ENCODE peak calls at places on chromosomes 16 and 17, in five cellular contexts. X is mucosa of descending colon, N is adrenal gland, D is cardiac muscle cell, L is AG04449. S is an unnamed sample.

GRCh38 chr17:37134050-37134449 is 185.3 kb downstream of the AATF start:
- DNase-seq in X (no peak), N (no peak), D (no peak), L (no peak), S (no peak)

GRCh38 chr16:87180069-87180468 is 137.1 kb downstream of the C16orf95 start:
- DNase-seq in X (no peak), N (no peak), D (no peak), L (no peak), S (no peak)

GRCh38 chr17:61406871-61407210 is 7.2 kb downstream of the TBX2 start:
- DNase-seq in X (no peak), N (peak), D (no peak), L (no peak), S (no peak)

GRCh38 chr16:56885446-56886162 is 20.6 kb downstream of the SLC12A3 start:
- DNase-seq in X (no peak), N (no peak), D (no peak), L (no peak), S (no peak)

GRCh38 chr17:51188321-51188853 is 22.2 kb downstream of the NME2 start:
- DNase-seq in X (no peak), N (no peak), D (no peak), L (no peak), S (no peak)

GRCh38 chr17:39653316-39653661 is 11.9 kb upstream of the TCAP start:
- DNase-seq in X (no peak), N (no peak), D (no peak), L (no peak), S (no peak)

GRCh38 chr16:84600343-84601229 is 17.3 kb downstream of the COTL1 start:
- DNase-seq in X (no peak), N (no peak), D (peak), L (no peak), S (no peak)

GRCh38 chr16:74713876-74714275 is 13.2 kb upstream of the MLKL start:
- DNase-seq in X (no peak), N (no peak), D (no peak), L (no peak), S (no peak)

GRCh38 chr16:89678258-89678657 is 8.2 kb upstream of the CDK10 start:
- DNase-seq in X (no peak), N (no peak), D (no peak), L (no peak), S (no peak)

GRCh38 chr16:79431923-79432322 is 168.6 kb downstream of the MAF start:
- DNase-seq in X (no peak), N (no peak), D (no peak), L (no peak), S (no peak)

GRCh38 chr16:1579214-1579613 is 32.7 kb downstream of the IFT140 start:
- DNase-seq in X (no peak), N (no peak), D (no peak), L (no peak), S (no peak)

GRCh38 chr17:42387221-42387657 is 1.0 kb downstream of the STAT3 start:
- DNase-seq in X (no peak), N (no peak), D (peak), L (no peak), S (no peak)

GRCh38 chr17:2374549-2375285 is 26.1 kb downstream of the MNT start:
- DNase-seq in X (no peak), N (no peak), D (no peak), L (no peak), S (no peak)
- H3K4me3 ChIP-seq in X (no peak), N (no peak), D (no peak), L (no peak), S (no peak)

GRCh38 chr17:75489511-75489955 is 25.8 kb downstream of the CASKIN2 start:
- DNase-seq in X (no peak), N (no peak), D (no peak), L (no peak), S (no peak)
- TF ChIP-seq CTCF in X (no peak), N (no peak), D (no peak), L (no peak), S (no peak)

DNA sequence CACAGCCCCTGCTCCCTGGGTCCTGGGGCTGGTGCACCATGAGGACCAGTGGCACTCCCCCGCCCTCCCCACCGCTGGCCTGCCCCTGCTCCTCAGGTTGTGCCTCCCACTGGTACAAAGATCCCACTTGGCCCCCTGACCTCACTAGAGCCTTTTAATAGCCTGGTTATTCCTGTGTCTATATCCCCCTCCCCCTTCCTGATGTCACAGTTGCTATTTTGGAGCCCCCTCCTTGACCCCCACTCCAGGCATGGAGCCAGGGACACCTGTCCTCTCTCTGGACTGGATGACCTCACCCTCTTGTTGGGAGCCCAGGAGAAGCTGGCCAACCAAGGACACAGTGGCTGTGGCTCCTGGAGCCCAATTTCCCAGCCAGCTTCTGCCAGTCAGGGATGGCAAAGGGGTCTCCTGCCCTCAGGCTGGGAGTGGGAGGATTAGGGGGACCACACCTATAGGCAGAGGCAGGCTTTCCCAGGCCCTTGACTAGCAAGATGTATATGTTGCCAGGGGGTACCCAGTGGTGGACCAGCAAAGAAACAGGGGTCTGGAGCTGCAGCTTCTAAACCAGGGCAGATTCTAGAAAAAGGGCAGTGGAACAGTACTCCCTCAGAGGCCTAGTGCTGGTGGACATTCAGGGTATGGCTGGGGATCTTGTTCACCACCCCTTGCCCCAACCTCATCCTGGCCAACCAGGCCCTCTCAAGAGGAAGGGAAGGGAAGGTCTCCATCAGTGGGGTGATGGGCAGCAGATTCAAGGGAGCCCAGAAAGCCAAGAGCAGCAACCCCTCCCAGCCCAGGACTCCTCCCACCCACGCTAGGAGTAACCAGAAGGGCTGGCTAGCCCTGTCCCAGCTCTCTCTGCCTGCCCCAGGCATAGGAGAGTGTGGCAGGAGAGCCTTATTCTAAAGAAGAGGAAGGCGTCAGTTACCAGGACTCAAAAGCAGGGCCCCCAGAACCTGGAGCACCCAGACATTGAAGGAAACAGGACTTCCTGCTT is 10.9 kb downstream of the HDAC5 start:
- DNase-seq in X (no peak), N (peak), D (no peak), L (no peak), S (no peak)
- H3K4me3 ChIP-seq in X (no peak), N (no peak), D (no peak), L (no peak), S (no peak)

GRCh38 chr17:7887038-7887481 is 1.5 kb upstream of the CHD3 start:
- DNase-seq in X (no peak), N (no peak), D (no peak), L (no peak), S (no peak)
- TF ChIP-seq CTCF in X (no peak), N (peak), D (no peak), L (no peak), S (no peak)

GRCh38 chr16:50265716-50266336 is 525 bp upstream of the ADCY7 start:
- DNase-seq in X (peak), N (no peak), D (no peak), L (no peak), S (no peak)
- H3K4me3 ChIP-seq in X (no peak), N (no peak), D (no peak), L (no peak), S (no peak)

GRCh38 chr17:27070836-27071235 is 223.1 kb upstream of the WSB1 start:
- DNase-seq in X (no peak), N (no peak), D (no peak), L (no peak), S (no peak)
- TF ChIP-seq CTCF in X (no peak), N (no peak), D (no peak), L (no peak), S (no peak)

GRCh38 chr17:78934681-78935418 is 9.7 kb upstream of the TIMP2 start:
- DNase-seq in X (no peak), N (no peak), D (no peak), L (no peak), S (no peak)

GRCh38 chr17:78937561-78937960 is 12.4 kb upstream of the TIMP2 start:
- DNase-seq in X (no peak), N (no peak), D (no peak), L (no peak), S (no peak)

GRCh38 chr17:78933025-78933958 is 8.1 kb upstream of the TIMP2 start:
- DNase-seq in X (no peak), N (peak), D (peak), L (peak), S (peak)

GRCh38 chr17:78935419-78936323 is 10.5 kb upstream of the TIMP2 start:
- DNase-seq in X (no peak), N (peak), D (peak), L (peak), S (peak)

GRCh38 chr17:78933959-78934568 is 8.9 kb upstream of the TIMP2 start:
- DNase-seq in X (peak), N (peak), D (peak), L (peak), S (peak)
- H3K4me3 ChIP-seq in X (no peak), N (no peak), D (no peak), L (peak), S (no peak)